ENCODE peak calls at places on chromosomes 12 and 14, in ten cellular contexts. H, D, R, I, P, Z, Q, B, J and Y are unnamed samples.

GRCh38 chr14:64510127-64510808 is 5.7 kb downstream of the ZBTB1 start:
- DNase-seq in H (no peak), D (no peak), R (no peak), I (no peak), P (no peak), Z (peak), Q (no peak), B (no peak), J (no peak), Y (no peak)

GRCh38 chr12:6643569-6644256 is 3.5 kb downstream of the ACRBP start:
- DNase-seq in H (no peak), D (no peak), R (no peak), I (no peak), P (no peak), Z (no peak), Q (no peak), B (no peak), J (no peak), Y (no peak)

GRCh38 chr14:70654609-70655008 is 12.9 kb downstream of the TTC9 start:
- DNase-seq in H (no peak), D (no peak), R (no peak), I (no peak), P (no peak), Z (peak), Q (no peak), B (no peak), J (no peak), Y (no peak)

GRCh38 chr12:65699251-65699650 is 125.0 kb upstream of the HMGA2 start:
- DNase-seq in H (peak), D (peak), R (no peak), I (peak), P (peak), Z (no peak), Q (peak), B (no peak), J (no peak), Y (no peak)

GRCh38 chr12:88150063-88150462 is 8.0 kb downstream of the TMTC3 start:
- DNase-seq in H (no peak), D (no peak), R (no peak), I (no peak), P (no peak), Z (no peak), Q (no peak), B (no peak), J (no peak), Y (no peak)

GRCh38 chr12:103272949-103273348 is 222.8 kb downstream of the C12orf42 start:
- DNase-seq in H (no peak), D (no peak), R (no peak), I (no peak), P (no peak), Z (no peak), Q (no peak), B (no peak), J (no peak), Y (peak)

GRCh38 chr14:32345311-32345771 is 16.2 kb downstream of the AKAP6 start:
- DNase-seq in H (no peak), D (peak), R (no peak), I (no peak), P (no peak), Z (no peak), Q (peak), B (no peak), J (no peak), Y (no peak)

GRCh38 chr12:91133871-91134270 is 22.6 kb upstream of the LUM start:
- DNase-seq in H (peak), D (peak), R (no peak), I (peak), P (no peak), Z (no peak), Q (no peak), B (no peak), J (no peak), Y (no peak)

GRCh38 chr12:123478762-123479161 is 20.8 kb downstream of the SNRNP35 start:
- DNase-seq in H (peak), D (peak), R (no peak), I (no peak), P (no peak), Z (no peak), Q (peak), B (no peak), J (no peak), Y (no peak)

GRCh38 chr14:81176224-81176623 is 44.5 kb downstream of the GTF2A1 start:
- DNase-seq in H (no peak), D (no peak), R (no peak), I (no peak), P (no peak), Z (no peak), Q (no peak), B (no peak), J (no peak), Y (no peak)

GRCh38 chr14:52073251-52073650 is 4.4 kb upstream of the NID2 start:
- DNase-seq in H (no peak), D (peak), R (no peak), I (no peak), P (no peak), Z (no peak), Q (peak), B (no peak), J (no peak), Y (no peak)